ENCODE peak calls at places on chromosomes 2 and 18, in ten cellular contexts. One of them, this sample, is unnamed.

GRCh38 chr2:15178946-15179345 is 382.2 kb downstream of the NBAS start:
- DNase-seq in IMR-90: no peak
- DNase-seq in HTR-8/SVneo: no peak
- DNase-seq in NCI-H1417: no peak
- DNase-seq in NCI-H1930: no peak
- DNase-seq in anterior cingulate cortex: no peak
- DNase-seq in OCI-LY7: no peak
- DNase-seq in effector memory CD8-positive, alpha-beta T cell: peak
- DNase-seq in head of caudate nucleus: no peak
- DNase-seq in tibial nerve: no peak
- DNase-seq in this sample: no peak

GRCh38 chr2:119764832-119765231 is 5.1 kb downstream of the PTPN4 start:
- DNase-seq in IMR-90: no peak
- DNase-seq in HTR-8/SVneo: no peak
- DNase-seq in NCI-H1417: no peak
- DNase-seq in NCI-H1930: no peak
- DNase-seq in anterior cingulate cortex: no peak
- DNase-seq in OCI-LY7: no peak
- DNase-seq in effector memory CD8-positive, alpha-beta T cell: no peak
- DNase-seq in head of caudate nucleus: no peak
- DNase-seq in tibial nerve: no peak
- DNase-seq in this sample: no peak

GRCh38 chr2:166996465-166996864 is 108.2 kb downstream of the XIRP2 start:
- DNase-seq in IMR-90: no peak
- DNase-seq in HTR-8/SVneo: no peak
- DNase-seq in NCI-H1417: no peak
- DNase-seq in NCI-H1930: no peak
- DNase-seq in anterior cingulate cortex: no peak
- DNase-seq in OCI-LY7: no peak
- DNase-seq in effector memory CD8-positive, alpha-beta T cell: no peak
- DNase-seq in head of caudate nucleus: no peak
- DNase-seq in tibial nerve: no peak
- DNase-seq in this sample: no peak

GRCh38 chr2:38528008-38528442 is 74.7 kb downstream of the HNRNPLL start:
- DNase-seq in IMR-90: peak
- DNase-seq in HTR-8/SVneo: peak
- DNase-seq in NCI-H1417: peak
- DNase-seq in NCI-H1930: peak
- DNase-seq in anterior cingulate cortex: no peak
- DNase-seq in OCI-LY7: peak
- DNase-seq in effector memory CD8-positive, alpha-beta T cell: no peak
- DNase-seq in head of caudate nucleus: peak
- DNase-seq in tibial nerve: peak
- DNase-seq in this sample: peak

GRCh38 chr18:48851563-48851962 is 99.2 kb downstream of the SMAD7 start:
- DNase-seq in IMR-90: no peak
- DNase-seq in HTR-8/SVneo: no peak
- DNase-seq in NCI-H1417: no peak
- DNase-seq in NCI-H1930: no peak
- DNase-seq in anterior cingulate cortex: peak
- DNase-seq in OCI-LY7: no peak
- DNase-seq in effector memory CD8-positive, alpha-beta T cell: no peak
- DNase-seq in head of caudate nucleus: peak
- DNase-seq in tibial nerve: no peak
- DNase-seq in this sample: peak

GRCh38 chr2:96926791-96927190 is 56.9 kb upstream of the SEMA4C start:
- DNase-seq in IMR-90: no peak
- DNase-seq in HTR-8/SVneo: no peak
- DNase-seq in NCI-H1417: no peak
- DNase-seq in NCI-H1930: no peak
- DNase-seq in anterior cingulate cortex: no peak
- DNase-seq in OCI-LY7: no peak
- DNase-seq in effector memory CD8-positive, alpha-beta T cell: no peak
- DNase-seq in head of caudate nucleus: no peak
- DNase-seq in tibial nerve: no peak
- DNase-seq in this sample: no peak

GRCh38 chr2:217162533-217162932 is 302.7 kb upstream of the TNP1 start:
- DNase-seq in IMR-90: peak
- DNase-seq in HTR-8/SVneo: peak
- DNase-seq in NCI-H1417: no peak
- DNase-seq in NCI-H1930: peak
- DNase-seq in anterior cingulate cortex: peak
- DNase-seq in OCI-LY7: no peak
- DNase-seq in effector memory CD8-positive, alpha-beta T cell: no peak
- DNase-seq in head of caudate nucleus: peak
- DNase-seq in tibial nerve: no peak
- DNase-seq in this sample: no peak

GRCh38 chr2:10120938-10121574 is 1.5 kb upstream of the RRM2 start:
- DNase-seq in IMR-90: peak
- DNase-seq in HTR-8/SVneo: no peak
- DNase-seq in NCI-H1417: peak
- DNase-seq in NCI-H1930: no peak
- DNase-seq in anterior cingulate cortex: no peak
- DNase-seq in OCI-LY7: peak
- DNase-seq in effector memory CD8-positive, alpha-beta T cell: no peak
- DNase-seq in head of caudate nucleus: no peak
- DNase-seq in tibial nerve: no peak
- DNase-seq in this sample: no peak

GRCh38 chr2:71333619-71334018 is 2.0 kb downstream of the ZNF638 start:
- DNase-seq in IMR-90: no peak
- DNase-seq in HTR-8/SVneo: no peak
- DNase-seq in NCI-H1417: no peak
- DNase-seq in NCI-H1930: no peak
- DNase-seq in anterior cingulate cortex: no peak
- DNase-seq in OCI-LY7: peak
- DNase-seq in effector memory CD8-positive, alpha-beta T cell: no peak
- DNase-seq in head of caudate nucleus: no peak
- DNase-seq in tibial nerve: no peak
- DNase-seq in this sample: no peak

GRCh38 chr2:84906900-84907714 is 1.7 kb downstream of the TMSB10 start:
- DNase-seq in IMR-90: peak
- DNase-seq in HTR-8/SVneo: peak
- DNase-seq in NCI-H1417: peak
- DNase-seq in NCI-H1930: no peak
- DNase-seq in anterior cingulate cortex: no peak
- DNase-seq in OCI-LY7: peak
- DNase-seq in effector memory CD8-positive, alpha-beta T cell: peak
- DNase-seq in head of caudate nucleus: no peak
- DNase-seq in tibial nerve: peak
- DNase-seq in this sample: peak

GRCh38 chr2:41768301-41768700 is 279.5 kb upstream of the PKDCC start:
- DNase-seq in IMR-90: no peak
- DNase-seq in HTR-8/SVneo: no peak
- DNase-seq in NCI-H1417: no peak
- DNase-seq in NCI-H1930: no peak
- DNase-seq in anterior cingulate cortex: no peak
- DNase-seq in OCI-LY7: no peak
- DNase-seq in effector memory CD8-positive, alpha-beta T cell: no peak
- DNase-seq in head of caudate nucleus: no peak
- DNase-seq in tibial nerve: no peak
- DNase-seq in this sample: no peak

GRCh38 chr18:23619388-23619873 is 33.1 kb upstream of the NPC1 start:
- DNase-seq in IMR-90: no peak
- DNase-seq in HTR-8/SVneo: no peak
- DNase-seq in NCI-H1417: peak
- DNase-seq in NCI-H1930: no peak
- DNase-seq in anterior cingulate cortex: no peak
- DNase-seq in OCI-LY7: no peak
- DNase-seq in effector memory CD8-positive, alpha-beta T cell: no peak
- DNase-seq in head of caudate nucleus: no peak
- DNase-seq in tibial nerve: no peak
- DNase-seq in this sample: no peak

GRCh38 chr2:28269019-28269784 is 123.5 kb upstream of the FOSL2 start:
- DNase-seq in IMR-90: peak
- DNase-seq in HTR-8/SVneo: peak
- DNase-seq in NCI-H1417: no peak
- DNase-seq in NCI-H1930: no peak
- DNase-seq in anterior cingulate cortex: no peak
- DNase-seq in OCI-LY7: no peak
- DNase-seq in effector memory CD8-positive, alpha-beta T cell: no peak
- DNase-seq in head of caudate nucleus: no peak
- DNase-seq in tibial nerve: no peak
- DNase-seq in this sample: peak

GRCh38 chr2:96541326-96541725 is 4.8 kb downstream of the ARID5A start:
- DNase-seq in IMR-90: peak
- DNase-seq in HTR-8/SVneo: no peak
- DNase-seq in NCI-H1417: no peak
- DNase-seq in NCI-H1930: no peak
- DNase-seq in anterior cingulate cortex: no peak
- DNase-seq in OCI-LY7: no peak
- DNase-seq in effector memory CD8-positive, alpha-beta T cell: no peak
- DNase-seq in head of caudate nucleus: no peak
- DNase-seq in tibial nerve: no peak
- DNase-seq in this sample: no peak

GRCh38 chr2:118013221-118013723 is 598 bp downstream of the CCDC93 start:
- DNase-seq in IMR-90: no peak
- DNase-seq in HTR-8/SVneo: peak
- DNase-seq in NCI-H1417: peak
- DNase-seq in NCI-H1930: peak
- DNase-seq in anterior cingulate cortex: peak
- DNase-seq in OCI-LY7: peak
- DNase-seq in effector memory CD8-positive, alpha-beta T cell: peak
- DNase-seq in head of caudate nucleus: peak
- DNase-seq in tibial nerve: no peak
- DNase-seq in this sample: peak

GRCh38 chr18:80009661-80010550 is 21.5 kb upstream of the TXNL4A start:
- DNase-seq in IMR-90: peak
- DNase-seq in HTR-8/SVneo: peak
- DNase-seq in NCI-H1417: no peak
- DNase-seq in NCI-H1930: no peak
- DNase-seq in anterior cingulate cortex: no peak
- DNase-seq in OCI-LY7: no peak
- DNase-seq in effector memory CD8-positive, alpha-beta T cell: no peak
- DNase-seq in head of caudate nucleus: peak
- DNase-seq in tibial nerve: no peak
- DNase-seq in this sample: no peak

GRCh38 chr2:168801961-168802824 is at the start of gene NOSTRIN:
- DNase-seq in IMR-90: peak
- DNase-seq in HTR-8/SVneo: no peak
- DNase-seq in NCI-H1417: no peak
- DNase-seq in NCI-H1930: no peak
- DNase-seq in anterior cingulate cortex: no peak
- DNase-seq in OCI-LY7: no peak
- DNase-seq in effector memory CD8-positive, alpha-beta T cell: no peak
- DNase-seq in head of caudate nucleus: no peak
- DNase-seq in tibial nerve: peak
- DNase-seq in this sample: peak

GRCh38 chr2:76491503-76491902 is 780.8 kb upstream of the GCFC2 start:
- DNase-seq in IMR-90: no peak
- DNase-seq in HTR-8/SVneo: no peak
- DNase-seq in NCI-H1417: no peak
- DNase-seq in NCI-H1930: no peak
- DNase-seq in anterior cingulate cortex: no peak
- DNase-seq in OCI-LY7: no peak
- DNase-seq in effector memory CD8-positive, alpha-beta T cell: no peak
- DNase-seq in head of caudate nucleus: no peak
- DNase-seq in tibial nerve: no peak
- DNase-seq in this sample: no peak

GRCh38 chr18:76426738-76427305 is 68.2 kb downstream of the ZNF516 start:
- DNase-seq in IMR-90: no peak
- DNase-seq in HTR-8/SVneo: peak
- DNase-seq in NCI-H1417: no peak
- DNase-seq in NCI-H1930: no peak
- DNase-seq in anterior cingulate cortex: no peak
- DNase-seq in OCI-LY7: no peak
- DNase-seq in effector memory CD8-positive, alpha-beta T cell: no peak
- DNase-seq in head of caudate nucleus: no peak
- DNase-seq in tibial nerve: peak
- DNase-seq in this sample: peak

GRCh38 chr2:201132518-201132917 is 16.6 kb downstream of the CFLAR start:
- DNase-seq in IMR-90: no peak
- DNase-seq in HTR-8/SVneo: no peak
- DNase-seq in NCI-H1417: no peak
- DNase-seq in NCI-H1930: no peak
- DNase-seq in anterior cingulate cortex: no peak
- DNase-seq in OCI-LY7: peak
- DNase-seq in effector memory CD8-positive, alpha-beta T cell: no peak
- DNase-seq in head of caudate nucleus: no peak
- DNase-seq in tibial nerve: no peak
- DNase-seq in this sample: no peak

GRCh38 chr18:31511098-31511497 is 13.1 kb downstream of the DSG2 start:
- DNase-seq in IMR-90: no peak
- DNase-seq in HTR-8/SVneo: no peak
- DNase-seq in NCI-H1417: no peak
- DNase-seq in NCI-H1930: no peak
- DNase-seq in anterior cingulate cortex: no peak
- DNase-seq in OCI-LY7: no peak
- DNase-seq in effector memory CD8-positive, alpha-beta T cell: no peak
- DNase-seq in head of caudate nucleus: no peak
- DNase-seq in tibial nerve: no peak
- DNase-seq in this sample: no peak

GRCh38 chr2:240060977-240061591 is 7.8 kb upstream of the OR6B3 start:
- DNase-seq in IMR-90: peak
- DNase-seq in HTR-8/SVneo: peak
- DNase-seq in NCI-H1417: peak
- DNase-seq in NCI-H1930: peak
- DNase-seq in anterior cingulate cortex: no peak
- DNase-seq in OCI-LY7: peak
- DNase-seq in effector memory CD8-positive, alpha-beta T cell: peak
- DNase-seq in head of caudate nucleus: no peak
- DNase-seq in tibial nerve: peak
- DNase-seq in this sample: no peak

GRCh38 chr2:95376311-95377215 is 25.9 kb upstream of the FAHD2A start:
- DNase-seq in IMR-90: no peak
- DNase-seq in HTR-8/SVneo: no peak
- DNase-seq in NCI-H1417: no peak
- DNase-seq in NCI-H1930: no peak
- DNase-seq in anterior cingulate cortex: no peak
- DNase-seq in OCI-LY7: no peak
- DNase-seq in effector memory CD8-positive, alpha-beta T cell: no peak
- DNase-seq in head of caudate nucleus: no peak
- DNase-seq in tibial nerve: no peak
- DNase-seq in this sample: no peak

GRCh38 chr2:196939381-196939780 is 12.9 kb upstream of the PGAP1 start:
- DNase-seq in IMR-90: peak
- DNase-seq in HTR-8/SVneo: no peak
- DNase-seq in NCI-H1417: no peak
- DNase-seq in NCI-H1930: no peak
- DNase-seq in anterior cingulate cortex: no peak
- DNase-seq in OCI-LY7: no peak
- DNase-seq in effector memory CD8-positive, alpha-beta T cell: no peak
- DNase-seq in head of caudate nucleus: no peak
- DNase-seq in tibial nerve: no peak
- DNase-seq in this sample: no peak

GRCh38 chr18:9535430-9535972 is 60.2 kb downstream of the RALBP1 start:
- DNase-seq in IMR-90: peak
- DNase-seq in HTR-8/SVneo: no peak
- DNase-seq in NCI-H1417: no peak
- DNase-seq in NCI-H1930: no peak
- DNase-seq in anterior cingulate cortex: peak
- DNase-seq in OCI-LY7: no peak
- DNase-seq in effector memory CD8-positive, alpha-beta T cell: no peak
- DNase-seq in head of caudate nucleus: peak
- DNase-seq in tibial nerve: peak
- DNase-seq in this sample: no peak

GRCh38 chr18:22391571-22392359 is 25.9 kb downstream of the CTAGE1 start:
- DNase-seq in IMR-90: peak
- DNase-seq in HTR-8/SVneo: peak
- DNase-seq in NCI-H1417: no peak
- DNase-seq in NCI-H1930: no peak
- DNase-seq in anterior cingulate cortex: no peak
- DNase-seq in OCI-LY7: no peak
- DNase-seq in effector memory CD8-positive, alpha-beta T cell: peak
- DNase-seq in head of caudate nucleus: no peak
- DNase-seq in tibial nerve: no peak
- DNase-seq in this sample: no peak

GRCh38 chr2:34734662-34735061 is 1135.6 kb upstream of the FAM98A start:
- DNase-seq in IMR-90: no peak
- DNase-seq in HTR-8/SVneo: no peak
- DNase-seq in NCI-H1417: no peak
- DNase-seq in NCI-H1930: no peak
- DNase-seq in anterior cingulate cortex: no peak
- DNase-seq in OCI-LY7: no peak
- DNase-seq in effector memory CD8-positive, alpha-beta T cell: no peak
- DNase-seq in head of caudate nucleus: no peak
- DNase-seq in tibial nerve: no peak
- DNase-seq in this sample: no peak

GRCh38 chr2:16167471-16168426 is 227.4 kb downstream of the MYCN start:
- DNase-seq in IMR-90: no peak
- DNase-seq in HTR-8/SVneo: no peak
- DNase-seq in NCI-H1417: no peak
- DNase-seq in NCI-H1930: no peak
- DNase-seq in anterior cingulate cortex: no peak
- DNase-seq in OCI-LY7: no peak
- DNase-seq in effector memory CD8-positive, alpha-beta T cell: no peak
- DNase-seq in head of caudate nucleus: no peak
- DNase-seq in tibial nerve: no peak
- DNase-seq in this sample: peak

This sample was measured in ELF-1.